ENCODE peak calls at places on chromosomes 3 and 15, in ten cellular contexts. One of them, this sample, is unnamed.

GRCh38 chr3:1883489-1883888 is 215.2 kb upstream of the CNTN4 start:
- DNase-seq in stomach: no peak
- DNase-seq in GM12891: no peak
- DNase-seq in HepG2: no peak
- DNase-seq in GM23338: no peak
- DNase-seq in GM12892: no peak
- DNase-seq in HCT116: no peak
- DNase-seq in SK-N-MC: no peak
- DNase-seq in sigmoid colon: no peak
- DNase-seq in GM12878: no peak
- DNase-seq in this sample: no peak

GRCh38 chr15:29853211-29853987 is 31.1 kb upstream of the TJP1 start:
- DNase-seq in sigmoid colon: no peak
- DNase-seq in GM12892: no peak
- DNase-seq in GM12878: no peak
- DNase-seq in stomach: no peak
- DNase-seq in HepG2: no peak
- DNase-seq in SK-N-MC: no peak
- DNase-seq in GM23338: no peak
- DNase-seq in HCT116: no peak
- DNase-seq in GM12891: no peak
- DNase-seq in this sample: no peak

GRCh38 chr3:20185733-20186599 is at the start of gene SGO1:
- DNase-seq in GM12891: peak; percentile 74
- DNase-seq in HCT116: peak; percentile 95
- DNase-seq in GM23338: peak; percentile 99
- DNase-seq in stomach: peak; percentile 100
- DNase-seq in HepG2: peak; percentile 94
- DNase-seq in GM12878: peak; percentile 97
- DNase-seq in SK-N-MC: peak; percentile 55
- DNase-seq in sigmoid colon: peak; percentile 99
- DNase-seq in GM12892: peak; percentile 73
- DNase-seq in this sample: peak; percentile 100

GRCh38 chr15:67103021-67103420 is 37.6 kb downstream of the SMAD3 start:
- DNase-seq in GM12892: no peak
- DNase-seq in HCT116: no peak
- DNase-seq in sigmoid colon: no peak
- DNase-seq in SK-N-MC: no peak
- DNase-seq in GM23338: no peak
- DNase-seq in stomach: no peak
- DNase-seq in HepG2: no peak
- DNase-seq in GM12878: no peak
- DNase-seq in GM12891: no peak
- DNase-seq in this sample: no peak

GRCh38 chr3:32398531-32398930 is 6.9 kb downstream of the CMTM7 start:
- DNase-seq in sigmoid colon: peak; percentile 73
- DNase-seq in GM23338: no peak
- DNase-seq in GM12878: no peak
- DNase-seq in stomach: peak; percentile 38
- DNase-seq in SK-N-MC: no peak
- DNase-seq in HepG2: no peak
- DNase-seq in GM12891: no peak
- DNase-seq in GM12892: no peak
- DNase-seq in HCT116: no peak
- DNase-seq in this sample: no peak

GRCh38 chr15:80561500-80561899 is 133.6 kb upstream of the ABHD17C start:
- DNase-seq in GM12891: no peak
- DNase-seq in stomach: no peak
- DNase-seq in GM12892: no peak
- DNase-seq in HCT116: no peak
- DNase-seq in sigmoid colon: no peak
- DNase-seq in GM23338: no peak
- DNase-seq in SK-N-MC: no peak
- DNase-seq in GM12878: no peak
- DNase-seq in HepG2: no peak
- DNase-seq in this sample: no peak

GRCh38 chr3:43262194-43262593 is 24.1 kb upstream of the SNRK start:
- DNase-seq in SK-N-MC: no peak
- DNase-seq in GM12891: no peak
- DNase-seq in HepG2: no peak
- DNase-seq in GM12892: no peak
- DNase-seq in HCT116: no peak
- DNase-seq in GM12878: no peak
- DNase-seq in GM23338: no peak
- DNase-seq in stomach: no peak
- DNase-seq in sigmoid colon: no peak
- DNase-seq in this sample: no peak

GRCh38 chr15:77224352-77224751 is 153.4 kb upstream of the TSPAN3 start:
- DNase-seq in SK-N-MC: peak; percentile 70
- DNase-seq in stomach: no peak
- DNase-seq in GM12878: no peak
- DNase-seq in GM12892: no peak
- DNase-seq in sigmoid colon: no peak
- DNase-seq in GM23338: no peak
- DNase-seq in HCT116: no peak
- DNase-seq in HepG2: peak; percentile 53
- DNase-seq in GM12891: no peak
- DNase-seq in this sample: no peak

GRCh38 chr3:41898631-41899030 is 63.3 kb downstream of the ULK4 start:
- DNase-seq in GM12891: no peak
- DNase-seq in HepG2: no peak
- DNase-seq in SK-N-MC: no peak
- DNase-seq in GM12878: no peak
- DNase-seq in HCT116: no peak
- DNase-seq in GM23338: no peak
- DNase-seq in stomach: no peak
- DNase-seq in GM12892: no peak
- DNase-seq in sigmoid colon: no peak
- DNase-seq in this sample: no peak

GRCh38 chr15:23642413-23643044 is 5.1 kb downstream of the MAGEL2 start:
- DNase-seq in HCT116: peak; percentile 23
- DNase-seq in stomach: peak; percentile 56
- DNase-seq in GM12891: peak; percentile 53
- DNase-seq in GM12892: peak; percentile 25
- DNase-seq in GM23338: peak; percentile 87
- DNase-seq in GM12878: no peak
- DNase-seq in sigmoid colon: peak; percentile 70
- DNase-seq in HepG2: peak; percentile 51
- DNase-seq in SK-N-MC: no peak
- DNase-seq in this sample: no peak

GRCh38 chr3:126113733-126114132 is 29.8 kb upstream of the SLC41A3 start:
- DNase-seq in HepG2: no peak
- DNase-seq in stomach: no peak
- DNase-seq in GM12891: peak; percentile 51
- DNase-seq in GM12892: no peak
- DNase-seq in sigmoid colon: peak; percentile 58
- DNase-seq in GM23338: peak; percentile 58
- DNase-seq in GM12878: no peak
- DNase-seq in HCT116: no peak
- DNase-seq in SK-N-MC: no peak
- DNase-seq in this sample: no peak

GRCh38 chr3:189995129-189995528 is 125.6 kb downstream of the P3H2 start:
- DNase-seq in GM12892: no peak
- DNase-seq in sigmoid colon: no peak
- DNase-seq in GM12891: no peak
- DNase-seq in GM12878: no peak
- DNase-seq in HepG2: no peak
- DNase-seq in SK-N-MC: no peak
- DNase-seq in HCT116: no peak
- DNase-seq in GM23338: peak; percentile 41
- DNase-seq in stomach: no peak
- DNase-seq in this sample: no peak

GRCh38 chr3:187986514-187986934 is 167.4 kb upstream of the LPP start:
- DNase-seq in HepG2: no peak
- DNase-seq in HCT116: peak; percentile 19
- DNase-seq in GM12892: no peak
- DNase-seq in SK-N-MC: no peak
- DNase-seq in sigmoid colon: no peak
- DNase-seq in stomach: no peak
- DNase-seq in GM23338: no peak
- DNase-seq in GM12878: no peak
- DNase-seq in GM12891: no peak
- DNase-seq in this sample: no peak

GRCh38 chr3:157082305-157082981 is 77.5 kb downstream of the CCNL1 start:
- DNase-seq in sigmoid colon: no peak
- DNase-seq in HepG2: no peak
- DNase-seq in SK-N-MC: no peak
- DNase-seq in GM12878: no peak
- DNase-seq in GM12892: no peak
- DNase-seq in HCT116: peak; percentile 18
- DNase-seq in stomach: peak; percentile 17
- DNase-seq in GM12891: no peak
- DNase-seq in GM23338: no peak
- DNase-seq in this sample: no peak

GRCh38 chr3:164332856-164333802 is 745.2 kb downstream of the SI start:
- DNase-seq in GM12892: no peak
- DNase-seq in GM12878: no peak
- DNase-seq in HCT116: no peak
- DNase-seq in GM12891: no peak
- DNase-seq in sigmoid colon: no peak
- DNase-seq in HepG2: no peak
- DNase-seq in SK-N-MC: no peak
- DNase-seq in stomach: no peak
- DNase-seq in GM23338: peak; percentile 52
- DNase-seq in this sample: no peak

GRCh38 chr3:71710906-71711494 is 14.2 kb downstream of the EIF4E3 start:
- DNase-seq in stomach: no peak
- DNase-seq in HCT116: peak; percentile 21
- DNase-seq in GM23338: peak; percentile 83
- DNase-seq in sigmoid colon: no peak
- DNase-seq in GM12892: peak; percentile 17
- DNase-seq in GM12878: peak; percentile 21
- DNase-seq in SK-N-MC: no peak
- DNase-seq in HepG2: peak; percentile 29
- DNase-seq in GM12891: no peak
- DNase-seq in this sample: no peak

GRCh38 chr3:55690746-55691540 is 203.8 kb upstream of the WNT5A start:
- DNase-seq in GM12878: peak; percentile 42
- DNase-seq in sigmoid colon: no peak
- DNase-seq in stomach: no peak
- DNase-seq in GM12891: no peak
- DNase-seq in HCT116: no peak
- DNase-seq in GM23338: peak; percentile 78
- DNase-seq in HepG2: no peak
- DNase-seq in SK-N-MC: no peak
- DNase-seq in GM12892: no peak
- DNase-seq in this sample: no peak

GRCh38 chr15:37107071-37107753 is 6.9 kb upstream of the MEIS2 start:
- DNase-seq in GM12891: no peak
- DNase-seq in GM12878: no peak
- DNase-seq in GM23338: peak; percentile 75
- DNase-seq in GM12892: no peak
- DNase-seq in SK-N-MC: no peak
- DNase-seq in sigmoid colon: peak; percentile 78
- DNase-seq in HCT116: no peak
- DNase-seq in stomach: no peak
- DNase-seq in HepG2: no peak
- DNase-seq in this sample: no peak
- TF ChIP-seq POLR2AphosphoS5 in GM12891: no peak
- TF ChIP-seq POLR2AphosphoS5 in GM12878: no peak
- TF ChIP-seq POLR2AphosphoS5 in GM23338: no peak
- TF ChIP-seq POLR2AphosphoS5 in GM12892: no peak
- TF ChIP-seq POLR2AphosphoS5 in SK-N-MC: no peak
- TF ChIP-seq POLR2AphosphoS5 in sigmoid colon: peak; percentile 51
- TF ChIP-seq POLR2AphosphoS5 in HCT116: no peak
- TF ChIP-seq POLR2AphosphoS5 in stomach: no peak
- TF ChIP-seq POLR2AphosphoS5 in HepG2: no peak
- TF ChIP-seq POLR2AphosphoS5 in this sample: no peak

GRCh38 chr3:11060500-11061251 is 68.1 kb downstream of the SLC6A1 start:
- DNase-seq in GM23338: peak; percentile 83
- DNase-seq in SK-N-MC: no peak
- DNase-seq in stomach: peak; percentile 57
- DNase-seq in GM12892: peak; percentile 47
- DNase-seq in HCT116: peak; percentile 50
- DNase-seq in sigmoid colon: peak; percentile 84
- DNase-seq in GM12878: no peak
- DNase-seq in HepG2: peak; percentile 12
- DNase-seq in GM12891: peak; percentile 63
- DNase-seq in this sample: peak; percentile 82
- TF ChIP-seq POLR2AphosphoS5 in GM23338: no peak
- TF ChIP-seq POLR2AphosphoS5 in SK-N-MC: no peak
- TF ChIP-seq POLR2AphosphoS5 in stomach: no peak
- TF ChIP-seq POLR2AphosphoS5 in GM12892: no peak
- TF ChIP-seq POLR2AphosphoS5 in HCT116: peak; percentile 27
- TF ChIP-seq POLR2AphosphoS5 in sigmoid colon: peak; percentile 53
- TF ChIP-seq POLR2AphosphoS5 in GM12878: no peak
- TF ChIP-seq POLR2AphosphoS5 in HepG2: no peak
- TF ChIP-seq POLR2AphosphoS5 in GM12891: no peak
- TF ChIP-seq POLR2AphosphoS5 in this sample: no peak

GRCh38 chr3:184551614-184552256 is 9.8 kb upstream of the EPHB3 start:
- DNase-seq in GM12891: no peak
- DNase-seq in SK-N-MC: no peak
- DNase-seq in HepG2: no peak
- DNase-seq in sigmoid colon: no peak
- DNase-seq in GM23338: no peak
- DNase-seq in HCT116: no peak
- DNase-seq in stomach: no peak
- DNase-seq in GM12892: no peak
- DNase-seq in GM12878: no peak
- DNase-seq in this sample: no peak
- TF ChIP-seq POLR2AphosphoS5 in GM12891: no peak
- TF ChIP-seq POLR2AphosphoS5 in SK-N-MC: no peak
- TF ChIP-seq POLR2AphosphoS5 in HepG2: no peak
- TF ChIP-seq POLR2AphosphoS5 in sigmoid colon: no peak
- TF ChIP-seq POLR2AphosphoS5 in GM23338: no peak
- TF ChIP-seq POLR2AphosphoS5 in HCT116: no peak
- TF ChIP-seq POLR2AphosphoS5 in stomach: no peak
- TF ChIP-seq POLR2AphosphoS5 in GM12892: no peak
- TF ChIP-seq POLR2AphosphoS5 in GM12878: no peak
- TF ChIP-seq POLR2AphosphoS5 in this sample: no peak

GRCh38 chr3:132638721-132639120 is 20.9 kb downstream of the ACAD11 start:
- DNase-seq in GM12892: no peak
- DNase-seq in stomach: no peak
- DNase-seq in HCT116: no peak
- DNase-seq in sigmoid colon: no peak
- DNase-seq in GM12891: no peak
- DNase-seq in SK-N-MC: no peak
- DNase-seq in GM12878: no peak
- DNase-seq in GM23338: no peak
- DNase-seq in HepG2: no peak
- DNase-seq in this sample: no peak

GRCh38 chr3:132641837-132642538 is 17.6 kb downstream of the ACAD11 start:
- DNase-seq in GM23338: peak; percentile 73
- DNase-seq in SK-N-MC: peak; percentile 60
- DNase-seq in sigmoid colon: no peak
- DNase-seq in GM12892: no peak
- DNase-seq in GM12878: no peak
- DNase-seq in HepG2: peak; percentile 45
- DNase-seq in stomach: no peak
- DNase-seq in GM12891: no peak
- DNase-seq in HCT116: peak; percentile 22
- DNase-seq in this sample: no peak

GRCh38 chr3:132645058-132645457 is 14.6 kb downstream of the ACAD11 start:
- DNase-seq in GM12892: no peak
- DNase-seq in HCT116: no peak
- DNase-seq in sigmoid colon: no peak
- DNase-seq in SK-N-MC: no peak
- DNase-seq in GM23338: no peak
- DNase-seq in GM12878: no peak
- DNase-seq in HepG2: no peak
- DNase-seq in stomach: no peak
- DNase-seq in GM12891: no peak
- DNase-seq in this sample: no peak

GRCh38 chr3:132642539-132642847 is 17.1 kb downstream of the ACAD11 start:
- DNase-seq in stomach: no peak
- DNase-seq in GM12891: no peak
- DNase-seq in sigmoid colon: no peak
- DNase-seq in HepG2: no peak
- DNase-seq in GM23338: no peak
- DNase-seq in SK-N-MC: no peak
- DNase-seq in GM12892: no peak
- DNase-seq in GM12878: no peak
- DNase-seq in HCT116: no peak
- DNase-seq in this sample: no peak

GRCh38 chr3:132643366-132643765 is 16.2 kb downstream of the ACAD11 start:
- DNase-seq in GM12892: no peak
- DNase-seq in HepG2: no peak
- DNase-seq in GM12891: no peak
- DNase-seq in GM23338: no peak
- DNase-seq in GM12878: no peak
- DNase-seq in SK-N-MC: no peak
- DNase-seq in HCT116: no peak
- DNase-seq in sigmoid colon: no peak
- DNase-seq in stomach: no peak
- DNase-seq in this sample: no peak
- TF ChIP-seq POLR2AphosphoS5 in GM12892: no peak
- TF ChIP-seq POLR2AphosphoS5 in HepG2: no peak
- TF ChIP-seq POLR2AphosphoS5 in GM12891: no peak
- TF ChIP-seq POLR2AphosphoS5 in GM23338: no peak
- TF ChIP-seq POLR2AphosphoS5 in GM12878: no peak
- TF ChIP-seq POLR2AphosphoS5 in SK-N-MC: no peak
- TF ChIP-seq POLR2AphosphoS5 in HCT116: no peak
- TF ChIP-seq POLR2AphosphoS5 in sigmoid colon: no peak
- TF ChIP-seq POLR2AphosphoS5 in stomach: no peak
- TF ChIP-seq POLR2AphosphoS5 in this sample: no peak

This sample was measured in suprapubic skin.